ENCODE peak calls at places on chromosome 2, in nine cellular contexts. F is body of pancreas; I is AG04450; S is stimulated activated CD8-positive, alpha-beta memory T cell treated with anti-CD3 and anti-CD28 coated beads, Interleukin-7, amount 100 ng/mL, for 24 hours; K is tibial nerve; P is substantia nigra; X is stimulated activated CD4-positive, alpha-beta T cell treated with anti-CD3 and anti-CD28 coated beads, Interleukin-15, amount 100 ng/mL, for 1 hour; O is NCI-H1417; R is breast epithelium. J is an unnamed sample.

GRCh38 chr2:85158559-85159273 is 25.5 kb downstream of the TCF7L1 start:
- DNase-seq in O (no peak), I (no peak), S (no peak), X (no peak), F (peak), R (no peak), K (no peak), P (no peak), J (no peak)

GRCh38 chr2:238396663-238397062 is 30.1 kb upstream of the ASB1 start:
- DNase-seq in I (no peak), P (no peak), R (no peak), F (no peak), S (no peak), K (no peak), O (no peak), X (no peak), J (no peak)

GRCh38 chr2:130728007-130728454 is 839 bp upstream of the GPR148 start:
- DNase-seq in S (no peak), O (peak), I (no peak), R (no peak), F (peak), X (peak), P (no peak), K (no peak), J (no peak)

GRCh38 chr2:233083782-233084181 is 23.6 kb downstream of the INPP5D start:
- DNase-seq in P (no peak), I (no peak), K (no peak), O (no peak), S (no peak), F (no peak), R (no peak), X (no peak), J (no peak)

GRCh38 chr2:136246086-136246669 is 128.2 kb upstream of the CXCR4 start:
- DNase-seq in K (no peak), R (peak), O (peak), S (no peak), P (no peak), I (no peak), F (peak), X (no peak), J (no peak)

GRCh38 chr2:104769096-104769495 is 84.8 kb upstream of the POU3F3 start:
- DNase-seq in S (no peak), K (no peak), X (no peak), I (no peak), R (no peak), P (no peak), O (no peak), F (no peak), J (peak)

GRCh38 chr2:234425923-234426603 is 70.8 kb downstream of the ARL4C start:
- DNase-seq in X (peak), R (no peak), S (no peak), F (peak), P (no peak), I (no peak), K (no peak), O (no peak), J (no peak)

GRCh38 chr2:181655519-181655918 is 1.4 kb downstream of the CERKL start:
- DNase-seq in R (no peak), O (no peak), P (no peak), K (no peak), I (no peak), S (no peak), X (no peak), F (no peak), J (no peak)

GRCh38 chr2:231415029-231415428 is 19.5 kb downstream of the B3GNT7 start:
- DNase-seq in F (no peak), P (peak), R (no peak), K (no peak), X (no peak), S (no peak), I (no peak), O (no peak), J (no peak)

GRCh38 chr2:15287447-15288184 is 273.5 kb downstream of the NBAS start:
- DNase-seq in O (no peak), I (no peak), X (no peak), R (no peak), S (no peak), F (no peak), K (no peak), P (no peak), J (no peak)

GRCh38 chr2:24471662-24472061 is 19.4 kb upstream of the NCOA1 start:
- DNase-seq in R (no peak), I (no peak), F (no peak), O (no peak), S (no peak), K (no peak), X (no peak), P (no peak), J (no peak)

GRCh38 chr2:200288670-200289429 is 17.6 kb upstream of the SPATS2L start:
- DNase-seq in R (peak), P (no peak), O (no peak), F (peak), X (no peak), S (no peak), I (no peak), K (peak), J (peak)

GRCh38 chr2:123870877-123871276 is 154.2 kb upstream of the CNTNAP5 start:
- DNase-seq in R (no peak), I (no peak), K (no peak), X (no peak), P (no peak), S (no peak), F (no peak), O (no peak), J (no peak)

GRCh38 chr2:122530812-122531211 is 775.4 kb downstream of the TSN start:
- DNase-seq in X (no peak), S (no peak), R (no peak), I (no peak), O (no peak), K (no peak), P (no peak), F (no peak), J (no peak)

GRCh38 chr2:20326163-20326780 is 24.4 kb downstream of the PUM2 start:
- DNase-seq in X (no peak), P (peak), K (peak), I (peak), F (peak), S (no peak), O (peak), R (no peak), J (no peak)

GRCh38 chr2:70923378-70924015 is 12.2 kb upstream of the ATP6V1B1 start:
- DNase-seq in S (no peak), X (no peak), P (no peak), F (peak), R (no peak), I (no peak), O (no peak), K (no peak), J (no peak)

J was measured in GM04503.